ENCODE peak calls at places on chromosomes 13 and 19, in five cellular contexts. T, C, Q, W and Y are unnamed samples.

GRCh38 chr13:110915874-110916670 is 1.2 kb upstream of the ANKRD10 start:
- DNase-seq in Q (no peak), C (no peak), W (no peak), T (no peak), Y (no peak)

GRCh38 chr19:7348587-7349230 is at the start of gene ARHGEF18:
- DNase-seq in C (no peak), T (no peak), W (no peak), Q (no peak), Y (no peak)

GRCh38 chr13:53921473-53921872 is 892.9 kb downstream of the OLFM4 start:
- DNase-seq in C (no peak), T (no peak), W (no peak), Q (no peak), Y (no peak)

GRCh38 chr13:30125422-30126073 is 181.8 kb downstream of the KATNAL1 start:
- DNase-seq in Q (peak), C (peak), T (no peak), W (no peak), Y (peak)

GRCh38 chr19:51128227-51128626 is 3.5 kb downstream of the SIGLEC9 start:
- DNase-seq in C (no peak), Q (no peak), T (no peak), W (no peak), Y (no peak)

GRCh38 chr13:20980899-20981298 is 78.4 kb upstream of the XPO4 start:
- DNase-seq in W (no peak), T (no peak), Q (no peak), C (no peak), Y (no peak)

GRCh38 chr13:99151516-99151915 is 49.1 kb upstream of the UBAC2 start:
- DNase-seq in C (no peak), Q (peak), T (no peak), W (no peak), Y (no peak)

GRCh38 chr19:13070425-13071140 is 32.1 kb downstream of the LYL1 start:
- DNase-seq in Q (no peak), T (no peak), C (no peak), W (no peak), Y (no peak)

GRCh38 chr13:110560606-110561334 is 752 bp downstream of the RAB20 start:
- DNase-seq in T (peak), W (peak), C (no peak), Q (no peak), Y (no peak)

GRCh38 chr13:31322025-31322424 is 122.2 kb downstream of the B3GLCT start:
- DNase-seq in C (peak), Q (no peak), T (no peak), W (no peak), Y (no peak)

GRCh38 chr13:106525865-106526264 is 9.6 kb downstream of the EFNB2 start:
- DNase-seq in W (no peak), T (no peak), Q (no peak), C (no peak), Y (no peak)

GRCh38 chr19:41861098-41861768 is 1.2 kb downstream of the RPS19 start:
- DNase-seq in T (no peak), Q (no peak), C (no peak), W (no peak), Y (no peak)

GRCh38 chr13:48942131-48942530 is 33.6 kb upstream of the FNDC3A start:
- DNase-seq in Q (no peak), W (no peak), C (no peak), T (no peak), Y (no peak)

GRCh38 chr13:20411638-20412342 is 113.9 kb downstream of the CRYL1 start:
- DNase-seq in T (no peak), C (no peak), W (no peak), Q (no peak), Y (no peak)

GRCh38 chr13:28429685-28430290 is 65.1 kb downstream of the FLT1 start:
- DNase-seq in W (no peak), C (no peak), Q (no peak), T (no peak), Y (no peak)

GRCh38 chr13:23510979-23511735 is 59.1 kb upstream of the TNFRSF19 start:
- DNase-seq in W (peak), T (no peak), C (no peak), Q (no peak), Y (peak)

GRCh38 chr13:23514076-23514475 is 56.1 kb upstream of the TNFRSF19 start:
- DNase-seq in Q (no peak), C (no peak), W (no peak), T (no peak), Y (no peak)

GRCh38 chr13:23513460-23513859 is 56.8 kb upstream of the TNFRSF19 start:
- DNase-seq in T (no peak), Q (no peak), C (no peak), W (no peak), Y (no peak)

GRCh38 chr13:23515116-23515515 is 55.1 kb upstream of the TNFRSF19 start:
- DNase-seq in W (no peak), Q (no peak), C (no peak), T (no peak), Y (no peak)

DNA sequence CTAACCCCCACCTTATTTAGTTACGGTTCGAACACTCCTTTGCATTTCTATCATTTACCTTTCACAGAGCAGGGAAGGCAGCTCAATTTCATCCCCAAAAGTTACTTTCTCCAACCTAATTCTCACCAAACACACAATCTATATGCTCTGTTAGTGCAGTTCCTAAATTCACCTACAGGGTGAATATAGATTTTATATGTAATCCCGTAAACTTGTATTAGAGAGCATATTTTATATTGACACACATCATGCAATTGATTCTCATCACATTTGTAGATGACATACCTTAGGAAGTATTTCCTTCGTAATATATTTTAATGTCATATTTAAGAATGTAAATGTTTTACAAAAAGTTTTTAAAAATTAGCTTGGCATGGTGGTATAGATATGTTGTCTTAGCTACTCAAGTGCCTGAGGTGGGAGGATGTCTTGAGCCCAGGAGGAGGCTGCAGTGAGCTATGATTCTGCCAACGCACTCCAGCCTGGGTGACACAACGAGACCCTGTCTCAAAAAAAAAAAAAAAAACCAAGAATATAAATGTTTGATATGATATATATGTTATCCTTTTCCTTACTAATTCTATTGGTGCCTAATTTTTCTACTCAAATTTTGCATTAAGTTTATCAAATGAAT is 57.3 kb upstream of the TNFRSF19 start:
- DNase-seq in W (no peak), Q (no peak), C (no peak), T (no peak), Y (no peak)
- TF ChIP-seq CTCF in W (no peak), Q (no peak), C (no peak), T (no peak), Y (peak)

GRCh38 chr13:46382224-46382623 is 4.8 kb downstream of the RUBCNL start:
- DNase-seq in W (no peak), Q (no peak), C (no peak), T (no peak), Y (no peak)

GRCh38 chr13:46386426-46386995 is 541 bp downstream of the RUBCNL start:
- DNase-seq in Q (no peak), W (no peak), T (peak), C (no peak), Y (no peak)

GRCh38 chr13:46380242-46380641 is 6.8 kb downstream of the RUBCNL start:
- DNase-seq in T (no peak), Q (no peak), C (no peak), W (no peak), Y (no peak)

GRCh38 chr13:46385946-46386345 is 1.1 kb downstream of the RUBCNL start:
- DNase-seq in Q (no peak), C (no peak), T (no peak), W (no peak), Y (no peak)

GRCh38 chr13:46383383-46383782 is 3.7 kb downstream of the RUBCNL start:
- DNase-seq in Q (no peak), W (no peak), T (no peak), C (no peak), Y (no peak)
- H3K4me3 ChIP-seq in Q (no peak), W (no peak), T (no peak), C (no peak), Y (no peak)

GRCh38 chr19:49470615-49470978 is 3.4 kb upstream of the FLT3LG start:
- DNase-seq in T (no peak), C (no peak), Q (no peak), W (no peak), Y (no peak)

GRCh38 chr19:49472936-49473335 is 1.1 kb upstream of the FLT3LG start:
- DNase-seq in T (no peak), W (no peak), Q (no peak), C (no peak), Y (no peak)

GRCh38 chr19:49468199-49468598 is 5.8 kb upstream of the FLT3LG start:
- DNase-seq in Q (no peak), C (peak), T (no peak), W (no peak), Y (no peak)

GRCh38 chr19:49468746-49469447 is 5.1 kb upstream of the FLT3LG start:
- DNase-seq in C (peak), Q (no peak), W (peak), T (peak), Y (no peak)

GRCh38 chr19:49469828-49470614 is 4.0 kb upstream of the FLT3LG start:
- DNase-seq in W (no peak), C (no peak), Q (no peak), T (peak), Y (no peak)
- TF ChIP-seq CTCF in W (no peak), C (no peak), Q (peak), T (peak), Y (peak)

GRCh38 chr19:52898101-52898500 is 666 bp upstream of the ZNF320 start:
- DNase-seq in C (no peak), W (peak), Q (no peak), T (no peak), Y (no peak)
- H3K4me3 ChIP-seq in C (no peak), W (peak), Q (peak), T (no peak), Y (peak)

DNA sequence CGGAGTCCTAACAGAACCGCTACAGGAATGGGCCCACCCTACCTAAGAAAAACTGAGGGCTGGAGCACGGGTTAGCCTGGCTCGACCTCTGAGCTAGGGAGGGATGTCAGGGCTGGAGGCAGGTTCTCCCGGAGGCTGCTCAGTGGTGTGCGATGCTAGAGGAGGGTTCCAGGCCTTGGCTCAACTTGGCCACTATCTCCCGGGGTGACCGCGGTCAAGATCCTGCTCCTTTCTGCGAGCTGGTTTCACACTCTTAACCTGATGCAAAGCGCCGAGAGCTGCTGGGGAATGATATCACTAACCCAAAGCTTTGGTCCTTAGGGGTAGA is 301 bp downstream of the POP4 start:
- DNase-seq in C (no peak), Q (no peak), T (no peak), W (no peak), Y (no peak)
- TF ChIP-seq CTCF in C (no peak), Q (no peak), T (no peak), W (no peak), Y (no peak)

GRCh38 chr19:30851646-30852045 is 479.5 kb downstream of the ZNF536 start:
- DNase-seq in C (no peak), Q (no peak), W (no peak), T (no peak), Y (no peak)

GRCh38 chr19:30852168-30852567 is 480.0 kb downstream of the ZNF536 start:
- DNase-seq in Q (no peak), T (no peak), W (no peak), C (no peak), Y (no peak)

GRCh38 chr19:30846102-30846501 is 473.9 kb downstream of the ZNF536 start:
- DNase-seq in W (no peak), C (no peak), Q (no peak), T (no peak), Y (no peak)

GRCh38 chr19:30853036-30853435 is 480.9 kb downstream of the ZNF536 start:
- DNase-seq in Q (no peak), W (no peak), T (no peak), C (no peak), Y (no peak)

GRCh38 chr19:30848626-30849322 is 476.6 kb downstream of the ZNF536 start:
- DNase-seq in Q (no peak), C (no peak), T (no peak), W (no peak), Y (no peak)
- H3K4me3 ChIP-seq in Q (no peak), C (no peak), T (no peak), W (no peak), Y (no peak)